ENCODE peak calls at places on chromosomes 11 and 22, in four cellular contexts. One of them, this sample, is unnamed.
A peak's percentile ranks its signal among the peaks of the same experiment; 100 is the strongest.

GRCh38 chr11:120128392-120129172 is 9.3 kb downstream of the TRIM29 start:
- DNase-seq in NCI-H1105 treated with DMSO at 0.1 percent for 48 hours: peak; percentile 22
- DNase-seq in astrocyte of the spinal cord: peak; percentile 20
- DNase-seq in activated naive CD8-positive, alpha-beta T cell treated with anti-CD3 and anti-CD28 coated beads, Interleukin-2, amount 50 U/mL, for 24 hours: no peak
- DNase-seq in this sample: peak; percentile 20

GRCh38 chr11:3341298-3341697 is 37.6 kb downstream of the ZNF195 start:
- DNase-seq in NCI-H1105 treated with DMSO at 0.1 percent for 48 hours: peak; percentile 27
- DNase-seq in astrocyte of the spinal cord: peak; percentile 19
- DNase-seq in activated naive CD8-positive, alpha-beta T cell treated with anti-CD3 and anti-CD28 coated beads, Interleukin-2, amount 50 U/mL, for 24 hours: peak; percentile 76
- DNase-seq in this sample: no peak

GRCh38 chr22:39802682-39803081 is 90.9 kb downstream of the ENTHD1 start:
- DNase-seq in NCI-H1105 treated with DMSO at 0.1 percent for 48 hours: no peak
- DNase-seq in astrocyte of the spinal cord: no peak
- DNase-seq in activated naive CD8-positive, alpha-beta T cell treated with anti-CD3 and anti-CD28 coated beads, Interleukin-2, amount 50 U/mL, for 24 hours: no peak
- DNase-seq in this sample: no peak

GRCh38 chr11:33891714-33892327 is at the start of gene LMO2:
- DNase-seq in NCI-H1105 treated with DMSO at 0.1 percent for 48 hours: peak; percentile 94
- DNase-seq in astrocyte of the spinal cord: no peak
- DNase-seq in activated naive CD8-positive, alpha-beta T cell treated with anti-CD3 and anti-CD28 coated beads, Interleukin-2, amount 50 U/mL, for 24 hours: no peak
- DNase-seq in this sample: no peak

GRCh38 chr22:44783581-44783980 is 31.2 kb downstream of the ARHGAP8 start:
- DNase-seq in NCI-H1105 treated with DMSO at 0.1 percent for 48 hours: no peak
- DNase-seq in astrocyte of the spinal cord: no peak
- DNase-seq in activated naive CD8-positive, alpha-beta T cell treated with anti-CD3 and anti-CD28 coated beads, Interleukin-2, amount 50 U/mL, for 24 hours: no peak
- DNase-seq in this sample: no peak

GRCh38 chr11:36817336-36817965 is 219.4 kb upstream of the RAG2 start:
- DNase-seq in NCI-H1105 treated with DMSO at 0.1 percent for 48 hours: no peak
- DNase-seq in astrocyte of the spinal cord: no peak
- DNase-seq in activated naive CD8-positive, alpha-beta T cell treated with anti-CD3 and anti-CD28 coated beads, Interleukin-2, amount 50 U/mL, for 24 hours: no peak
- DNase-seq in this sample: no peak

GRCh38 chr11:76115555-76115954 is 90.7 kb downstream of the WNT11 start:
- DNase-seq in NCI-H1105 treated with DMSO at 0.1 percent for 48 hours: no peak
- DNase-seq in astrocyte of the spinal cord: no peak
- DNase-seq in activated naive CD8-positive, alpha-beta T cell treated with anti-CD3 and anti-CD28 coated beads, Interleukin-2, amount 50 U/mL, for 24 hours: no peak
- DNase-seq in this sample: no peak

GRCh38 chr11:75635009-75635909 is 33.6 kb downstream of the MAP6 start:
- DNase-seq in NCI-H1105 treated with DMSO at 0.1 percent for 48 hours: peak; percentile 83
- DNase-seq in astrocyte of the spinal cord: peak; percentile 41
- DNase-seq in activated naive CD8-positive, alpha-beta T cell treated with anti-CD3 and anti-CD28 coated beads, Interleukin-2, amount 50 U/mL, for 24 hours: no peak
- DNase-seq in this sample: no peak

GRCh38 chr11:58188770-58189169 is at the start of gene OR9Q2:
- DNase-seq in NCI-H1105 treated with DMSO at 0.1 percent for 48 hours: no peak
- DNase-seq in astrocyte of the spinal cord: no peak
- DNase-seq in activated naive CD8-positive, alpha-beta T cell treated with anti-CD3 and anti-CD28 coated beads, Interleukin-2, amount 50 U/mL, for 24 hours: no peak
- DNase-seq in this sample: no peak

GRCh38 chr11:60950933-60951610 is 904 bp downstream of the SLC15A3 start:
- DNase-seq in NCI-H1105 treated with DMSO at 0.1 percent for 48 hours: no peak
- DNase-seq in astrocyte of the spinal cord: no peak
- DNase-seq in activated naive CD8-positive, alpha-beta T cell treated with anti-CD3 and anti-CD28 coated beads, Interleukin-2, amount 50 U/mL, for 24 hours: peak; percentile 36
- DNase-seq in this sample: no peak

GRCh38 chr11:108289699-108290098 is 66.8 kb downstream of the ATM start:
- DNase-seq in NCI-H1105 treated with DMSO at 0.1 percent for 48 hours: no peak
- DNase-seq in astrocyte of the spinal cord: no peak
- DNase-seq in activated naive CD8-positive, alpha-beta T cell treated with anti-CD3 and anti-CD28 coated beads, Interleukin-2, amount 50 U/mL, for 24 hours: no peak
- DNase-seq in this sample: no peak

GRCh38 chr11:19455731-19456130 is 215.0 kb upstream of the E2F8 start:
- DNase-seq in NCI-H1105 treated with DMSO at 0.1 percent for 48 hours: no peak
- DNase-seq in astrocyte of the spinal cord: peak; percentile 11
- DNase-seq in activated naive CD8-positive, alpha-beta T cell treated with anti-CD3 and anti-CD28 coated beads, Interleukin-2, amount 50 U/mL, for 24 hours: no peak
- DNase-seq in this sample: no peak

GRCh38 chr11:68959465-68960298 is 21.1 kb downstream of the MRGPRD start:
- DNase-seq in NCI-H1105 treated with DMSO at 0.1 percent for 48 hours: no peak
- DNase-seq in astrocyte of the spinal cord: no peak
- DNase-seq in activated naive CD8-positive, alpha-beta T cell treated with anti-CD3 and anti-CD28 coated beads, Interleukin-2, amount 50 U/mL, for 24 hours: no peak
- DNase-seq in this sample: no peak

GRCh38 chr11:88284306-88285057 is 53.1 kb downstream of the CTSC start:
- DNase-seq in NCI-H1105 treated with DMSO at 0.1 percent for 48 hours: peak; percentile 70
- DNase-seq in astrocyte of the spinal cord: peak; percentile 54
- DNase-seq in activated naive CD8-positive, alpha-beta T cell treated with anti-CD3 and anti-CD28 coated beads, Interleukin-2, amount 50 U/mL, for 24 hours: no peak
- DNase-seq in this sample: no peak

GRCh38 chr11:57530215-57530595 is 349 bp downstream of the TIMM10 start:
- DNase-seq in NCI-H1105 treated with DMSO at 0.1 percent for 48 hours: no peak
- DNase-seq in astrocyte of the spinal cord: no peak
- DNase-seq in activated naive CD8-positive, alpha-beta T cell treated with anti-CD3 and anti-CD28 coated beads, Interleukin-2, amount 50 U/mL, for 24 hours: peak; percentile 11
- DNase-seq in this sample: no peak

GRCh38 chr11:117716652-117717440 is 80.2 kb downstream of the DSCAML1 start:
- DNase-seq in NCI-H1105 treated with DMSO at 0.1 percent for 48 hours: no peak
- DNase-seq in astrocyte of the spinal cord: no peak
- DNase-seq in activated naive CD8-positive, alpha-beta T cell treated with anti-CD3 and anti-CD28 coated beads, Interleukin-2, amount 50 U/mL, for 24 hours: no peak
- DNase-seq in this sample: no peak